ENCODE peak calls at places on chromosomes 4 and X, in six cellular contexts. One of them, this sample, is unnamed.

GRCh38 chr4:168562021-168562691 is 65.3 kb downstream of the PALLD start:
- DNase-seq in K562: no peak
- DNase-seq in PC-3: peak
- DNase-seq in adipocyte: peak
- DNase-seq in NT2/D1: no peak
- DNase-seq in H1: no peak
- DNase-seq in this sample: no peak

GRCh38 chrX:103831342-103831802 is 685 bp downstream of the RAB9B start:
- DNase-seq in PC-3: peak
- DNase-seq in NT2/D1: no peak
- DNase-seq in H1: peak
- DNase-seq in K562: peak
- DNase-seq in adipocyte: peak
- DNase-seq in this sample: no peak

GRCh38 chrX:31483336-31483735 is 411.5 kb upstream of the FTHL17 start:
- DNase-seq in adipocyte: peak
- DNase-seq in PC-3: no peak
- DNase-seq in NT2/D1: no peak
- DNase-seq in K562: no peak
- DNase-seq in H1: no peak
- DNase-seq in this sample: no peak

GRCh38 chrX:50081282-50081955 is 119.4 kb downstream of the AKAP4 start:
- DNase-seq in adipocyte: peak
- DNase-seq in K562: no peak
- DNase-seq in NT2/D1: peak
- DNase-seq in H1: no peak
- DNase-seq in PC-3: peak
- DNase-seq in this sample: peak

GRCh38 chr4:10075953-10076391 is 40.6 kb downstream of the WDR1 start:
- DNase-seq in adipocyte: no peak
- DNase-seq in H1: no peak
- DNase-seq in PC-3: no peak
- DNase-seq in NT2/D1: no peak
- DNase-seq in K562: peak
- DNase-seq in this sample: no peak

GRCh38 chr4:83536649-83537352 is 893 bp downstream of the GPAT3 start:
- DNase-seq in adipocyte: no peak
- DNase-seq in NT2/D1: no peak
- DNase-seq in K562: no peak
- DNase-seq in PC-3: no peak
- DNase-seq in H1: no peak
- DNase-seq in this sample: no peak

GRCh38 chr4:165201806-165202205 is 5.6 kb upstream of the KLHL2 start:
- DNase-seq in adipocyte: peak
- DNase-seq in PC-3: no peak
- DNase-seq in NT2/D1: no peak
- DNase-seq in H1: no peak
- DNase-seq in K562: no peak
- DNase-seq in this sample: no peak

GRCh38 chr4:30153427-30153826 is 566.7 kb upstream of the PCDH7 start:
- DNase-seq in K562: no peak
- DNase-seq in PC-3: no peak
- DNase-seq in NT2/D1: no peak
- DNase-seq in H1: no peak
- DNase-seq in adipocyte: no peak
- DNase-seq in this sample: no peak

GRCh38 chr4:7148337-7148736 is 44.0 kb upstream of the SORCS2 start:
- DNase-seq in PC-3: no peak
- DNase-seq in K562: no peak
- DNase-seq in NT2/D1: no peak
- DNase-seq in adipocyte: no peak
- DNase-seq in H1: no peak
- DNase-seq in this sample: no peak

GRCh38 chr4:138188406-138189084 is 53.6 kb downstream of the SLC7A11 start:
- DNase-seq in H1: no peak
- DNase-seq in adipocyte: no peak
- DNase-seq in PC-3: no peak
- DNase-seq in NT2/D1: no peak
- DNase-seq in K562: no peak
- DNase-seq in this sample: no peak

DNA sequence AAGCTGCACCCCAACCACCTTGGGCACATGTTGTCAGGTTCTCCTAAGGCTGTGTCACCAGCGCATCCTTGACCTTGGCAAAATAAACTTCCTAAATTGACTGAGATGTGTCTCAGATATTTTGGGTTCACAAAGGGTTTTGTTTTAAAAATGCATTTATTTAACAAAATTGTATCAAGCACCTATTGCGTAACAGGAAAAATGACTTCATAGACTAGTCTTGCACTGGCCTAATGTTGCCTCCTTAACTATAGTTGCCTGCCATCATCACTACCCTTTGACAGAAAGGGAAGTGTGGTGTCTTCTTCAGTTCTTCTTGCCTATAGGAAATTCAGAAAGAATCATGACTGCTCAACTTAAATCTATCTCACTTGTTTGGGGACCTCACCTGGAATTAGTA is 374.2 kb downstream of the SH2D1A start:
- DNase-seq in H1: no peak
- DNase-seq in PC-3: no peak
- DNase-seq in NT2/D1: no peak
- DNase-seq in adipocyte: no peak
- DNase-seq in K562: no peak
- DNase-seq in this sample: no peak
- H3K9ac ChIP-seq in H1: no peak
- H3K9ac ChIP-seq in PC-3: no peak
- H3K9ac ChIP-seq in NT2/D1: no peak
- H3K9ac ChIP-seq in adipocyte: no peak
- H3K9ac ChIP-seq in K562: no peak
- H3K9ac ChIP-seq in this sample: no peak

GRCh38 chr4:185128272-185129119 is 14.6 kb upstream of the SLC25A4 start:
- DNase-seq in H1: no peak
- DNase-seq in PC-3: no peak
- DNase-seq in K562: no peak
- DNase-seq in NT2/D1: no peak
- DNase-seq in adipocyte: peak
- DNase-seq in this sample: peak
- H3K9ac ChIP-seq in H1: peak
- H3K9ac ChIP-seq in PC-3: no peak
- H3K9ac ChIP-seq in K562: no peak
- H3K9ac ChIP-seq in NT2/D1: peak
- H3K9ac ChIP-seq in adipocyte: peak
- H3K9ac ChIP-seq in this sample: no peak

GRCh38 chr4:27184508-27185155 is 324.0 kb downstream of the STIM2 start:
- DNase-seq in PC-3: peak
- DNase-seq in adipocyte: no peak
- DNase-seq in K562: no peak
- DNase-seq in NT2/D1: no peak
- DNase-seq in H1: no peak
- DNase-seq in this sample: no peak
- H3K9ac ChIP-seq in PC-3: no peak
- H3K9ac ChIP-seq in adipocyte: no peak
- H3K9ac ChIP-seq in K562: no peak
- H3K9ac ChIP-seq in NT2/D1: no peak
- H3K9ac ChIP-seq in H1: no peak
- H3K9ac ChIP-seq in this sample: no peak

DNA sequence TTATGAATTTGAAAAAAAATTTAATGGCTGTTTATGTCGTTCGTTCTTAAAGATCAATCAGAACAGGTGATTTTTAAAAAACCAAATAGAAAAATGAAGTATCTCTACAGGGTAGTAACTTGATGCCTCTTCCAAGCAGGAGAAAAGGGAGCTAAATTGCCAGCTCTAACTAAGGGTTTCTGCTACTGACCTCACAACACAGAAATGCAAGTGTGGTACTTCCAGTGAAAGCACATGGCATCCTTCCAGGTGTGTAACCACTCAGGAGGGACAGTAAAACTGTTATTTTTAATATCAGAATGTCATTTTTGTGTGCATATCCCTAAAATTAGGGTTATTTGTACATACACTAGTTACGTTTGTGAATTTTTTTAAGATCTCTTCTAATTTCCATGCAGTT is 116.8 kb upstream of the ZCCHC13 start:
- DNase-seq in K562: no peak
- DNase-seq in PC-3: no peak
- DNase-seq in NT2/D1: no peak
- DNase-seq in H1: no peak
- DNase-seq in adipocyte: peak
- DNase-seq in this sample: no peak
- H3K9ac ChIP-seq in K562: no peak
- H3K9ac ChIP-seq in PC-3: no peak
- H3K9ac ChIP-seq in NT2/D1: no peak
- H3K9ac ChIP-seq in H1: no peak
- H3K9ac ChIP-seq in adipocyte: no peak
- H3K9ac ChIP-seq in this sample: no peak

DNA sequence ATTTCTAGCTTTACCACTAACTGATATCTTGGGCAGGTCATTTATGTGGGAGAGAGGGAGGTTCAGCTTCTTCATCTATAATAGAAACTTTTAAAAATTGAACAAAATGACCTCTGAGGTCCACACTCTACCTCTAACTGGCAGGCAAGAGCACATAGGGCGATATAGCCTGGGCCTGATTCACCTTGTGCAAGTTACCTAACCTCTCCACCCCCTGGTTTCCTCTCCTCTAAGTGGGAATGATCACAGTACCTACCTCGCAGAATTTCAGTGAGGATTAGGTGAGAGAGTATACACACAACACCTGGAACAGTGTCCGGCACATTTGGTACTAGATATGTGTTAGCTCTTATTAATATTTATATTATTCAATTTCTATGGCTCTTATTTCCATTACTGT is 15.5 kb downstream of the KLB start:
- DNase-seq in K562: no peak
- DNase-seq in PC-3: no peak
- DNase-seq in adipocyte: no peak
- DNase-seq in NT2/D1: no peak
- DNase-seq in H1: no peak
- DNase-seq in this sample: no peak
- H3K9ac ChIP-seq in K562: no peak
- H3K9ac ChIP-seq in PC-3: no peak
- H3K9ac ChIP-seq in adipocyte: no peak
- H3K9ac ChIP-seq in NT2/D1: no peak
- H3K9ac ChIP-seq in H1: no peak
- H3K9ac ChIP-seq in this sample: no peak

DNA sequence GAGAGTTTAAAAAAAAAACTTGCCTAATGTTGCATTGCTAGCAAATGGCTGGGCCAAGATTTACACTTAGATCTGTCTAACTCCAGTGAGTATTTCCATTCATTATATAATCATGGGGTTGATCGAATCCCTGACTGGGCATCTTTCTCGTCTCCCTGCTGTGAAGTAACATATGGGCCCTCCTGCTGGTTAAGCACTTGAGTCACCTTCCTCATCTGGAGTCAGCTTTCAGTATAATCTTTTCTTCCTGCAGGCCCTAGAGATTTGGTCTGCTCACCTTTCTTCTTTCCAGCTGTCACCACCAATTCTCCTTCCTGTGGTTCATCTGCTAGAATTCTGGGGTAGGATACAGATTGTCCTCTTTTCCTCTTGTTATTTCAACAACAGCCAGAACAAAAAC is 41.6 kb downstream of the TIGD2 start:
- DNase-seq in NT2/D1: no peak
- DNase-seq in PC-3: no peak
- DNase-seq in K562: no peak
- DNase-seq in H1: no peak
- DNase-seq in adipocyte: no peak
- DNase-seq in this sample: peak
- H3K9ac ChIP-seq in NT2/D1: no peak
- H3K9ac ChIP-seq in PC-3: no peak
- H3K9ac ChIP-seq in K562: no peak
- H3K9ac ChIP-seq in H1: no peak
- H3K9ac ChIP-seq in adipocyte: no peak
- H3K9ac ChIP-seq in this sample: no peak

DNA sequence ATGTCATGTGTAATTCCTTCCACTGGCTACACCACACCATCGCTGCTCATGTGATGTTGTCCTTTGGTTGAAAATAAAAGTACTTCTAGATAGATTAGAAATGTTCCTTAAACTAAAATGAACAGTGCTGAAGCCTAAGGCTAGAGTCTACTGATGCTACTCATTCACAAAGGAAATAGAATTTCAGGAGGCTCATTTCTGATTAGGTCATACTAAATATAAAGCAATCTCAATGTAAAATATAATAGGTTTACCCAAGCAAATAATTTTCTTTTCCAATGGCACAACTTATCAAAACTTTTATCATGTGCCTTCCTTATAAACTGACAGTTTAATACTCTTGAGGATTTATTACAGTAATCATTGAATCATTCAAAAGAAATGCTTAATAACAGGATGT is 130.9 kb upstream of the DKK2 start:
- DNase-seq in adipocyte: no peak
- DNase-seq in H1: no peak
- DNase-seq in PC-3: no peak
- DNase-seq in NT2/D1: no peak
- DNase-seq in K562: no peak
- DNase-seq in this sample: no peak
- H3K9ac ChIP-seq in adipocyte: no peak
- H3K9ac ChIP-seq in H1: no peak
- H3K9ac ChIP-seq in PC-3: no peak
- H3K9ac ChIP-seq in NT2/D1: no peak
- H3K9ac ChIP-seq in K562: no peak
- H3K9ac ChIP-seq in this sample: no peak